ENCODE peak calls at places on chromosomes 11 and 22, in four cellular contexts. B, E, Z and F are unnamed samples.

GRCh38 chr22:46584081-46584903 is 35.9 kb upstream of the GRAMD4 start:
- DNase-seq in Z (no peak), B (no peak), E (no peak), F (no peak)

GRCh38 chr11:23013509-23013908 is 153.2 kb upstream of the CCDC179 start:
- DNase-seq in E (no peak), Z (no peak), B (no peak), F (no peak)

GRCh38 chr22:45441158-45441557 is 27.7 kb downstream of the RIBC2 start:
- DNase-seq in B (peak), Z (peak), E (no peak), F (no peak)

GRCh38 chr22:32378703-32379272 is 21.1 kb downstream of the RFPL3 start:
- DNase-seq in E (no peak), B (peak), Z (no peak), F (no peak)

GRCh38 chr11:73478737-73479347 is 102.6 kb downstream of the RELT start:
- DNase-seq in E (no peak), Z (no peak), B (no peak), F (no peak)

GRCh38 chr11:11293798-11294611 is 59.0 kb downstream of the CSNK2A3 start:
- DNase-seq in E (no peak), B (no peak), Z (no peak), F (no peak)

GRCh38 chr11:47907499-47907898 is 59.3 kb upstream of the NUP160 start:
- DNase-seq in Z (no peak), E (no peak), B (no peak), F (no peak)

GRCh38 chr11:75031224-75031753 is 42.6 kb downstream of the NEU3 start:
- DNase-seq in E (no peak), B (no peak), Z (no peak), F (no peak)

GRCh38 chr11:126465573-126466287 is 110.2 kb downstream of the ST3GAL4 start:
- DNase-seq in Z (no peak), E (no peak), B (no peak), F (peak)

GRCh38 chr11:123125169-123125568 is 63.2 kb upstream of the HSPA8 start:
- DNase-seq in E (no peak), Z (no peak), B (no peak), F (no peak)

GRCh38 chr11:105155679-105156078 is 16.1 kb upstream of the CARD18 start:
- DNase-seq in E (no peak), B (no peak), Z (no peak), F (no peak)

GRCh38 chr11:132901638-132902610 is 630.4 kb downstream of the OPCML start:
- DNase-seq in B (no peak), Z (no peak), E (no peak), F (no peak)

GRCh38 chr22:30457964-30458363 is 13.9 kb downstream of the SEC14L3 start:
- DNase-seq in Z (no peak), B (no peak), E (no peak), F (no peak)

GRCh38 chr11:105202844-105203548 is 63.4 kb upstream of the CARD18 start:
- DNase-seq in Z (no peak), E (no peak), B (no peak), F (no peak)

GRCh38 chr11:38226684-38227083 is 1628.6 kb upstream of the RAG2 start:
- DNase-seq in Z (no peak), E (no peak), B (no peak), F (no peak)

GRCh38 chr11:10618490-10618889 is 50.0 kb upstream of the LYVE1 start:
- DNase-seq in B (no peak), E (no peak), Z (no peak), F (no peak)

GRCh38 chr11:93169950-93170561 is 27.7 kb downstream of the SLC36A4 start:
- DNase-seq in B (no peak), Z (peak), E (no peak), F (no peak)

GRCh38 chr11:124586247-124586860 is 16.6 kb downstream of the OR8A1 start:
- DNase-seq in E (no peak), Z (peak), B (peak), F (peak)

GRCh38 chr22:27842994-27843431 is 41.5 kb upstream of the MN1 start:
- DNase-seq in B (no peak), Z (no peak), E (no peak), F (no peak)

GRCh38 chr22:49006207-49007012 is 821.3 kb downstream of the BRD1 start:
- DNase-seq in Z (no peak), E (no peak), B (no peak), F (no peak)

GRCh38 chr22:48665286-48666010 is 1162.2 kb downstream of the BRD1 start:
- DNase-seq in Z (no peak), E (no peak), B (no peak), F (no peak)

GRCh38 chr22:37014835-37015586 is 4.2 kb downstream of the TST start:
- DNase-seq in Z (no peak), B (no peak), E (no peak), F (no peak)

GRCh38 chr11:131297441-131297840 is 73.0 kb upstream of the NTM start:
- DNase-seq in E (no peak), B (no peak), Z (no peak), F (no peak)

GRCh38 chr22:22720724-22721261 is 76.4 kb downstream of the GGTLC2 start:
- DNase-seq in Z (peak), B (no peak), E (no peak), F (no peak)

GRCh38 chr11:6531267-6531752 is 34.2 kb downstream of the DNHD1 start:
- DNase-seq in B (no peak), Z (peak), E (no peak), F (peak)

GRCh38 chr11:77172666-77172982 is 44.6 kb downstream of the MYO7A start:
- DNase-seq in Z (no peak), B (no peak), E (no peak), F (no peak)

GRCh38 chr22:46273432-46274148 is 5.8 kb downstream of the TTC38 start:
- DNase-seq in Z (no peak), B (no peak), E (no peak), F (no peak)

GRCh38 chr11:78840190-78840589 is 265.5 kb upstream of the NARS2 start:
- DNase-seq in Z (no peak), E (no peak), B (no peak), F (no peak)

GRCh38 chr11:12232819-12233601 is 122.6 kb downstream of the MICAL2 start:
- DNase-seq in B (no peak), Z (no peak), E (no peak), F (no peak)

GRCh38 chr11:65308281-65308891 is 6.3 kb upstream of the CDC42EP2 start:
- DNase-seq in Z (no peak), E (no peak), B (no peak), F (no peak)

GRCh38 chr11:34149786-34150185 is 44.4 kb downstream of the NAT10 start:
- DNase-seq in B (no peak), Z (no peak), E (no peak), F (no peak)

GRCh38 chr11:113681282-113681681 is 24.8 kb downstream of the TMPRSS5 start:
- DNase-seq in E (no peak), B (no peak), Z (no peak), F (no peak)

GRCh38 chr11:86245369-86246292 is 1.1 kb downstream of the EED start:
- DNase-seq in Z (no peak), E (no peak), B (peak), F (no peak)